ENCODE peak calls at places on chromosomes 2 and 18, in eight cellular contexts. One of them, this sample, is unnamed.

GRCh38 chr2:46267616-46268015 is 29.6 kb upstream of the EPAS1 start:
- DNase-seq in foreskin keratinocyte: no peak
- DNase-seq in heart left ventricle: no peak
- DNase-seq in colonic mucosa: no peak
- DNase-seq in neuronal stem cell: no peak
- DNase-seq in caudate nucleus: no peak
- DNase-seq in OCI-LY7: no peak
- DNase-seq in neural progenitor cell: no peak
- DNase-seq in this sample: no peak

GRCh38 chr18:46555724-46556123 is 101.3 kb downstream of the LOXHD1 start:
- DNase-seq in foreskin keratinocyte: no peak
- DNase-seq in heart left ventricle: no peak
- DNase-seq in colonic mucosa: no peak
- DNase-seq in neuronal stem cell: no peak
- DNase-seq in caudate nucleus: peak
- DNase-seq in OCI-LY7: peak
- DNase-seq in neural progenitor cell: peak
- DNase-seq in this sample: no peak

GRCh38 chr2:82694431-82694830 is 1764.6 kb downstream of the SUCLG1 start:
- DNase-seq in foreskin keratinocyte: no peak
- DNase-seq in heart left ventricle: no peak
- DNase-seq in colonic mucosa: no peak
- DNase-seq in neuronal stem cell: no peak
- DNase-seq in caudate nucleus: no peak
- DNase-seq in OCI-LY7: no peak
- DNase-seq in neural progenitor cell: no peak
- DNase-seq in this sample: no peak

GRCh38 chr2:111122631-111123421 is 2.1 kb downstream of the BCL2L11 start:
- DNase-seq in foreskin keratinocyte: no peak
- DNase-seq in heart left ventricle: peak
- DNase-seq in colonic mucosa: peak
- DNase-seq in neuronal stem cell: peak
- DNase-seq in caudate nucleus: peak
- DNase-seq in OCI-LY7: peak
- DNase-seq in neural progenitor cell: peak
- DNase-seq in this sample: no peak

GRCh38 chr18:78766651-78767533 is 212.7 kb upstream of the SALL3 start:
- DNase-seq in foreskin keratinocyte: no peak
- DNase-seq in heart left ventricle: no peak
- DNase-seq in colonic mucosa: no peak
- DNase-seq in neuronal stem cell: no peak
- DNase-seq in caudate nucleus: no peak
- DNase-seq in OCI-LY7: no peak
- DNase-seq in neural progenitor cell: no peak
- DNase-seq in this sample: no peak

GRCh38 chr18:68152770-68153169 is 562.1 kb downstream of the TMX3 start:
- DNase-seq in foreskin keratinocyte: no peak
- DNase-seq in heart left ventricle: no peak
- DNase-seq in colonic mucosa: no peak
- DNase-seq in neuronal stem cell: no peak
- DNase-seq in caudate nucleus: no peak
- DNase-seq in OCI-LY7: no peak
- DNase-seq in neural progenitor cell: peak
- DNase-seq in this sample: no peak

GRCh38 chr2:73089270-73090030 is 17.9 kb upstream of the SFXN5 start:
- DNase-seq in foreskin keratinocyte: peak
- DNase-seq in heart left ventricle: peak
- DNase-seq in colonic mucosa: no peak
- DNase-seq in neuronal stem cell: no peak
- DNase-seq in caudate nucleus: no peak
- DNase-seq in OCI-LY7: no peak
- DNase-seq in neural progenitor cell: no peak
- DNase-seq in this sample: peak

GRCh38 chr2:45342-46130 is 769 bp downstream of the FAM110C start:
- DNase-seq in foreskin keratinocyte: no peak
- DNase-seq in heart left ventricle: no peak
- DNase-seq in colonic mucosa: peak
- DNase-seq in neuronal stem cell: no peak
- DNase-seq in caudate nucleus: no peak
- DNase-seq in OCI-LY7: no peak
- DNase-seq in neural progenitor cell: peak
- DNase-seq in this sample: no peak

GRCh38 chr2:161238559-161239415 is 69.4 kb upstream of the PSMD14 start:
- DNase-seq in foreskin keratinocyte: no peak
- DNase-seq in heart left ventricle: peak
- DNase-seq in colonic mucosa: peak
- DNase-seq in neuronal stem cell: peak
- DNase-seq in caudate nucleus: peak
- DNase-seq in OCI-LY7: peak
- DNase-seq in neural progenitor cell: peak
- DNase-seq in this sample: no peak

GRCh38 chr2:191582355-191582754 is 95.6 kb upstream of the NABP1 start:
- DNase-seq in foreskin keratinocyte: peak
- DNase-seq in heart left ventricle: no peak
- DNase-seq in colonic mucosa: no peak
- DNase-seq in neuronal stem cell: no peak
- DNase-seq in caudate nucleus: no peak
- DNase-seq in OCI-LY7: no peak
- DNase-seq in neural progenitor cell: no peak
- DNase-seq in this sample: peak

GRCh38 chr2:171568085-171568484 is 45.8 kb downstream of the CYBRD1 start:
- DNase-seq in foreskin keratinocyte: no peak
- DNase-seq in heart left ventricle: no peak
- DNase-seq in colonic mucosa: no peak
- DNase-seq in neuronal stem cell: no peak
- DNase-seq in caudate nucleus: no peak
- DNase-seq in OCI-LY7: peak
- DNase-seq in neural progenitor cell: no peak
- DNase-seq in this sample: no peak

GRCh38 chr2:127437781-127438726 is 19.8 kb downstream of the PROC start:
- DNase-seq in foreskin keratinocyte: no peak
- DNase-seq in heart left ventricle: no peak
- DNase-seq in colonic mucosa: peak
- DNase-seq in neuronal stem cell: peak
- DNase-seq in caudate nucleus: no peak
- DNase-seq in OCI-LY7: no peak
- DNase-seq in neural progenitor cell: peak
- DNase-seq in this sample: no peak

GRCh38 chr2:45984896-45985488 is 312.2 kb upstream of the EPAS1 start:
- DNase-seq in foreskin keratinocyte: no peak
- DNase-seq in heart left ventricle: no peak
- DNase-seq in colonic mucosa: no peak
- DNase-seq in neuronal stem cell: no peak
- DNase-seq in caudate nucleus: no peak
- DNase-seq in OCI-LY7: no peak
- DNase-seq in neural progenitor cell: no peak
- DNase-seq in this sample: no peak

GRCh38 chr18:32956591-32957310 is 183.9 kb upstream of the KLHL14 start:
- DNase-seq in foreskin keratinocyte: no peak
- DNase-seq in heart left ventricle: no peak
- DNase-seq in colonic mucosa: no peak
- DNase-seq in neuronal stem cell: no peak
- DNase-seq in caudate nucleus: no peak
- DNase-seq in OCI-LY7: peak
- DNase-seq in neural progenitor cell: peak
- DNase-seq in this sample: no peak

GRCh38 chr2:126558029-126558428 is 97.9 kb upstream of the GYPC start:
- DNase-seq in foreskin keratinocyte: no peak
- DNase-seq in heart left ventricle: no peak
- DNase-seq in colonic mucosa: no peak
- DNase-seq in neuronal stem cell: no peak
- DNase-seq in caudate nucleus: no peak
- DNase-seq in OCI-LY7: no peak
- DNase-seq in neural progenitor cell: no peak
- DNase-seq in this sample: no peak

GRCh38 chr2:159172403-159172802 is 114.1 kb downstream of the WDSUB1 start:
- DNase-seq in foreskin keratinocyte: no peak
- DNase-seq in heart left ventricle: no peak
- DNase-seq in colonic mucosa: no peak
- DNase-seq in neuronal stem cell: no peak
- DNase-seq in caudate nucleus: no peak
- DNase-seq in OCI-LY7: no peak
- DNase-seq in neural progenitor cell: no peak
- DNase-seq in this sample: no peak
- H3K27ac ChIP-seq in foreskin keratinocyte: no peak
- H3K27ac ChIP-seq in heart left ventricle: no peak
- H3K27ac ChIP-seq in colonic mucosa: no peak
- H3K27ac ChIP-seq in neuronal stem cell: no peak
- H3K27ac ChIP-seq in caudate nucleus: no peak
- H3K27ac ChIP-seq in OCI-LY7: no peak
- H3K27ac ChIP-seq in neural progenitor cell: no peak
- H3K27ac ChIP-seq in this sample: no peak

DNA sequence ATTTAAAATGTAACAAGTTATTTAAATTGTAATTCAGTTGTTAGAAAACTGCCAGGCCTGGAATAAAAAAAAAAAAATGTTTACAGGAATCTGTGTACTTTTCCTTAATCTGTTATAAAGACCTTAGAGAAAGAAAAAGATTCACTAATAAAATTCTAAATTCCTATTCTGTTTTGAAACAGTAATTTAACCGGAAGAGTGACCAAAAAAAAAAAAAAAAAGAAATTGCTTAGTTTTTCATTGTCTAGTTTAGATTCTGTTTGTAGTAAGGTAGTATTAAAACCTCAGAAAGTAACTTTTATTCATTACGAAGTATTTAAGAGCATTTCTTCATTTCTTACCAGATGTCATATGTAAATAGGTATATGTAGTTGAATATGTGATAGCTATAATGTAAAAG is 2.5 kb downstream of the REL start:
- DNase-seq in foreskin keratinocyte: no peak
- DNase-seq in heart left ventricle: no peak
- DNase-seq in colonic mucosa: no peak
- DNase-seq in neuronal stem cell: no peak
- DNase-seq in caudate nucleus: no peak
- DNase-seq in OCI-LY7: no peak
- DNase-seq in neural progenitor cell: no peak
- DNase-seq in this sample: no peak
- H3K27ac ChIP-seq in foreskin keratinocyte: peak
- H3K27ac ChIP-seq in heart left ventricle: peak
- H3K27ac ChIP-seq in colonic mucosa: peak
- H3K27ac ChIP-seq in neuronal stem cell: no peak
- H3K27ac ChIP-seq in caudate nucleus: no peak
- H3K27ac ChIP-seq in OCI-LY7: peak
- H3K27ac ChIP-seq in neural progenitor cell: no peak
- H3K27ac ChIP-seq in this sample: peak

GRCh38 chr18:26700728-26701127 is 152.4 kb upstream of the KCTD1 start:
- DNase-seq in foreskin keratinocyte: no peak
- DNase-seq in heart left ventricle: no peak
- DNase-seq in colonic mucosa: no peak
- DNase-seq in neuronal stem cell: no peak
- DNase-seq in caudate nucleus: no peak
- DNase-seq in OCI-LY7: no peak
- DNase-seq in neural progenitor cell: no peak
- DNase-seq in this sample: no peak

GRCh38 chr18:26703170-26703933 is 155.0 kb upstream of the KCTD1 start:
- DNase-seq in foreskin keratinocyte: no peak
- DNase-seq in heart left ventricle: no peak
- DNase-seq in colonic mucosa: peak
- DNase-seq in neuronal stem cell: no peak
- DNase-seq in caudate nucleus: no peak
- DNase-seq in OCI-LY7: no peak
- DNase-seq in neural progenitor cell: no peak
- DNase-seq in this sample: no peak

GRCh38 chr18:26700201-26700600 is 151.8 kb upstream of the KCTD1 start:
- DNase-seq in foreskin keratinocyte: no peak
- DNase-seq in heart left ventricle: no peak
- DNase-seq in colonic mucosa: no peak
- DNase-seq in neuronal stem cell: no peak
- DNase-seq in caudate nucleus: no peak
- DNase-seq in OCI-LY7: no peak
- DNase-seq in neural progenitor cell: no peak
- DNase-seq in this sample: no peak

GRCh38 chr18:26697186-26697585 is 148.8 kb upstream of the KCTD1 start:
- DNase-seq in foreskin keratinocyte: no peak
- DNase-seq in heart left ventricle: no peak
- DNase-seq in colonic mucosa: no peak
- DNase-seq in neuronal stem cell: no peak
- DNase-seq in caudate nucleus: no peak
- DNase-seq in OCI-LY7: no peak
- DNase-seq in neural progenitor cell: no peak
- DNase-seq in this sample: no peak

GRCh38 chr18:26702023-26702422 is 153.7 kb upstream of the KCTD1 start:
- DNase-seq in foreskin keratinocyte: no peak
- DNase-seq in heart left ventricle: no peak
- DNase-seq in colonic mucosa: no peak
- DNase-seq in neuronal stem cell: no peak
- DNase-seq in caudate nucleus: no peak
- DNase-seq in OCI-LY7: no peak
- DNase-seq in neural progenitor cell: no peak
- DNase-seq in this sample: no peak
- H3K27ac ChIP-seq in foreskin keratinocyte: no peak
- H3K27ac ChIP-seq in heart left ventricle: no peak
- H3K27ac ChIP-seq in colonic mucosa: no peak
- H3K27ac ChIP-seq in neuronal stem cell: no peak
- H3K27ac ChIP-seq in caudate nucleus: no peak
- H3K27ac ChIP-seq in OCI-LY7: no peak
- H3K27ac ChIP-seq in neural progenitor cell: no peak
- H3K27ac ChIP-seq in this sample: no peak

GRCh38 chr2:225334524-225334923 is 65.0 kb upstream of the NYAP2 start:
- DNase-seq in foreskin keratinocyte: no peak
- DNase-seq in heart left ventricle: no peak
- DNase-seq in colonic mucosa: no peak
- DNase-seq in neuronal stem cell: no peak
- DNase-seq in caudate nucleus: no peak
- DNase-seq in OCI-LY7: no peak
- DNase-seq in neural progenitor cell: no peak
- DNase-seq in this sample: no peak

GRCh38 chr2:225340923-225341322 is 58.6 kb upstream of the NYAP2 start:
- DNase-seq in foreskin keratinocyte: no peak
- DNase-seq in heart left ventricle: no peak
- DNase-seq in colonic mucosa: no peak
- DNase-seq in neuronal stem cell: no peak
- DNase-seq in caudate nucleus: no peak
- DNase-seq in OCI-LY7: no peak
- DNase-seq in neural progenitor cell: no peak
- DNase-seq in this sample: no peak

DNA sequence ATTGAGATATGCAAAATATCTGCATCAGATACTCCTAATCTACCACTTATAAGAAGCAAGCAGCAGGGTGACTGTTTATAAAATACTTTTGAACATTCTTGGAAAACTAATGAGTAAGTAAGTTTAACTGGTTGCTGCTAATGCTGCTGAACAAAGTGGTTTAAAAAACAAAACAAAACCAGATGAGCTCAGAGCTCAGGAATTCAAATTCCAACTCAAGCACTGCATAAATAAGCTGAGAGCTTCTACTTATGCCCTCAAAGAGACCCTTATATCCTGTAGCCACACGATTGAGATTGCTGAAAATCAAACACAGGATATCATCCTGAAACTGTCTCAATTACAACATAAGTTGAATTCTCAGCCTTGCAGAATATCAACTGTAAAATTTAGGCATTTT is 62.3 kb upstream of the NYAP2 start:
- DNase-seq in foreskin keratinocyte: no peak
- DNase-seq in heart left ventricle: no peak
- DNase-seq in colonic mucosa: no peak
- DNase-seq in neuronal stem cell: peak
- DNase-seq in caudate nucleus: no peak
- DNase-seq in OCI-LY7: no peak
- DNase-seq in neural progenitor cell: peak
- DNase-seq in this sample: no peak
- H3K27ac ChIP-seq in foreskin keratinocyte: no peak
- H3K27ac ChIP-seq in heart left ventricle: no peak
- H3K27ac ChIP-seq in colonic mucosa: no peak
- H3K27ac ChIP-seq in neuronal stem cell: no peak
- H3K27ac ChIP-seq in caudate nucleus: no peak
- H3K27ac ChIP-seq in OCI-LY7: no peak
- H3K27ac ChIP-seq in neural progenitor cell: no peak
- H3K27ac ChIP-seq in this sample: no peak